ENCODE peak calls at places on chromosomes 12 and 14, in four cellular contexts. W is H9, Z is IMR-90, D is neuronal stem cell. R is an unnamed sample.

GRCh38 chr12:118350908-118351592 is 21.7 kb downstream of the TAOK3 start:
- DNase-seq in W (no peak), Z (no peak), D (no peak), R (no peak)

GRCh38 chr12:96416033-96416790 is 16.0 kb upstream of the CDK17 start:
- DNase-seq in W (no peak), Z (peak; percentile 95), D (no peak), R (peak; percentile 86)

GRCh38 chr12:4997939-4998338 is 45.7 kb upstream of the KCNA5 start:
- DNase-seq in W (no peak), Z (peak; percentile 83), D (no peak), R (peak; percentile 24)

GRCh38 chr12:69405466-69405865 is 45.9 kb downstream of the YEATS4 start:
- DNase-seq in W (no peak), Z (peak; percentile 98), D (no peak), R (peak; percentile 95)

GRCh38 chr12:55619352-55620138 is 17.1 kb upstream of the OR10P1 start:
- DNase-seq in W (peak; percentile 65), Z (peak; percentile 92), D (peak; percentile 92), R (peak; percentile 92)

GRCh38 chr14:25431211-25432076 is 381.5 kb upstream of the STXBP6 start:
- DNase-seq in W (peak; percentile 71), Z (no peak), D (peak; percentile 35), R (no peak)

GRCh38 chr14:70904376-70904775 is 2.9 kb upstream of the PCNX1 start:
- DNase-seq in W (no peak), Z (no peak), D (no peak), R (no peak)

GRCh38 chr14:105313381-105314286 is 914 bp upstream of the PACS2 start:
- DNase-seq in W (peak; percentile 55), Z (no peak), D (peak; percentile 57), R (peak; percentile 11)

GRCh38 chr14:74469548-74470518 is 23.3 kb downstream of the NPC2 start:
- DNase-seq in W (no peak), Z (no peak), D (no peak), R (no peak)

GRCh38 chr12:70355972-70356371 is 10.1 kb upstream of the KCNMB4 start:
- DNase-seq in W (no peak), Z (no peak), D (no peak), R (no peak)

GRCh38 chr12:109115758-109116610 is at the start of gene ACACB:
- DNase-seq in W (no peak), Z (no peak), D (no peak), R (no peak)

GRCh38 chr14:78700236-78700635 is 530.1 kb downstream of the NRXN3 start:
- DNase-seq in W (no peak), Z (no peak), D (no peak), R (no peak)

GRCh38 chr12:2317819-2318218 is 265.0 kb downstream of the CACNA1C start:
- DNase-seq in W (peak; percentile 58), Z (no peak), D (no peak), R (no peak)
- H4K8ac ChIP-seq in W (no peak overlapping the region), Z (no peak overlapping the region), D (no peak overlapping the region), R (no peak overlapping the region)

DNA sequence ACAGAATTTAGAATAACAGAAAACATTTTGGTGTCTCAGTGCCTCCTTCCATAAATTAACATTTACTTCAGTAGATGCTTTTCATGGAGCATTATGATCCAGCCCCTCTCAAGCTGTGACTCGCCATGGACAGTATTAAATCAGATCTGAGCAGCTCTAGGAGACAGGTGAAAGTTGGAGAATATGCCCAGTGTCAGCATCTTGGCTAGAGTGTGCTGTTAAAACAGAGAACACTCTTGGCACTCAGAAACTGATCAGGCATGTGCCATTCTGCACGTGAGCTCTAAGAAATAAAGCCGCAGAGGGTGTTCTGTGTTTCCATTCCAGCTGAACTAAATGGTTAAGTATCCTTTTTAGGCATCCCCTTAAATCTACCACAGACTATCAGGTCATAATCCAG is 68.0 kb downstream of the DIP2B start:
- DNase-seq in W (no peak), Z (no peak), D (no peak), R (peak; percentile 36)
- H2AK5ac ChIP-seq in W (no peak overlapping the region), Z (peak overlapping the region; percentile 53), D (no peak overlapping the region), R (no peak overlapping the region)

GRCh38 chr14:103558071-103558882 is 4.2 kb downstream of the BAG5 start:
- DNase-seq in W (no peak), Z (peak; percentile 83), D (no peak), R (peak; percentile 75)
- H4K8ac ChIP-seq in W (no peak overlapping the region), Z (no peak overlapping the region), D (no peak overlapping the region), R (no peak overlapping the region)

DNA sequence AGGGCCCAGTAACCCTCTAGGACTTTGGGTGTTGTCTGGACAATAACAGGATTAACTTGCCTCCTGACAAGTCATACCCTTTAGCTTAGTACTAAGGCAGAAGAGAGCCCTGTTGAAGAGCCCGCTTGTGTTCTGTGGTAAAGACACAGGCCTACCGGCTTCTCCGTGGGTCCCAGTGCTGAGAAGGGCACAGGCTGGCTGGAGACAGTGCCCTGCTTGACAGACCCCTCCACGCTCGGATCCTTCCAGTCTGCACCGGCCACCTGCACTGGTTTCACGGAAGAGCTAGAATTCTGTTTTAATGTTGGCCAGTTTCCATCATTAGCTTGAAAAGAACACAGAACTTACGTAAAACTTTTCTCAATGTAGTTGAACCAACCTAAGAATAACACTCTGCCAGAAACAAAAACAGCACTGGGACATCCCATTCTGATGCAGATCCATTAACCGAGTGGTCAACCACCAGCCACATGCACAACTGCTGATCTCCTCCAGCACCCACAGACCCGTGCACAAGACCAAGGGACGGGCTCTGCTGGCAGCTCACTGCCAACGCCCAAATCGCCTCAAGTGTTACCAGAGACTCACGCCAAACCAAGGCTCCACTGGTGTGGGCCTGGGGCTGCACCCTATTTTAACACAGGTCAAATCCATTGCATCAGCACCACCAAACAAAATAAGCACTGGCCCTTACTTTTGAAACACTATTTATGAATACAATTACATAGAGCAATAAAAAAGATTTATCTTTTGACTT is 27.1 kb downstream of the ZFYVE21 start:
- DNase-seq in W (no peak), Z (no peak), D (no peak), R (no peak)
- H2AK5ac ChIP-seq in W (no peak overlapping the region), Z (no peak overlapping the region), D (no peak overlapping the region), R (no peak overlapping the region)

DNA sequence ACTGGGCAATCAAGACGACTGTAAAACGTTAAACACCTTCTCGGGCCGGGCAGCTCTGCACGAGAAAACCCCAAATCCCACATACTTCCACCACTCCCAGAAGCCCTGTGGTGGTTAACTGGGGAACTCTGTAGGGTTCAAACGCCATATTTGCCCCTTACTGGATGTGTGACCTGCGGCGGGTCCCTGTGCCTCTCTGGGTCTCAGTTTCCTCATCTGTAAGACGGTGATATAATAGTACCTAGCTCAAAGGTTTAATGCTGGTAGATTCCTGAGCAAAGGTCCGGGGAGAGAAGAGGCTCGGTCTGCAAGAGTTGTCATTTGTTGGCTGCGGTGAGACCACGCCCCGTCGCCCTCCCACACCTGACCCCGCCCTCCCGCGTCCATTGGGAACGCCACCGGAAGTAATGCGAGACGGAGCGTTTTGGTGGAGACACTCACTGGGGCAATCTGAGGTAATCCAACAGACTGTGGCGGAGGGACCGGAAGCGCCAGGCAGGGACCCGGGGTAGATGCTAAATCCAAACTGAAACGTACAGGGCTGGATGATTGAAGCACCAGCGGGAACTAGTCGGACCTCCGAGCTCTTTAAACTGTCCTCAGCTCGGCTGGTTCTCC is 661 bp upstream of the OGFOD2 start:
- DNase-seq in W (peak; percentile 99), Z (peak; percentile 98), D (peak; percentile 98), R (peak; percentile 98)
- H4K8ac ChIP-seq in W (no peak overlapping the region), Z (peak overlapping the region; percentile 75), D (no peak overlapping the region), R (peak overlapping the region; percentile 99)

DNA sequence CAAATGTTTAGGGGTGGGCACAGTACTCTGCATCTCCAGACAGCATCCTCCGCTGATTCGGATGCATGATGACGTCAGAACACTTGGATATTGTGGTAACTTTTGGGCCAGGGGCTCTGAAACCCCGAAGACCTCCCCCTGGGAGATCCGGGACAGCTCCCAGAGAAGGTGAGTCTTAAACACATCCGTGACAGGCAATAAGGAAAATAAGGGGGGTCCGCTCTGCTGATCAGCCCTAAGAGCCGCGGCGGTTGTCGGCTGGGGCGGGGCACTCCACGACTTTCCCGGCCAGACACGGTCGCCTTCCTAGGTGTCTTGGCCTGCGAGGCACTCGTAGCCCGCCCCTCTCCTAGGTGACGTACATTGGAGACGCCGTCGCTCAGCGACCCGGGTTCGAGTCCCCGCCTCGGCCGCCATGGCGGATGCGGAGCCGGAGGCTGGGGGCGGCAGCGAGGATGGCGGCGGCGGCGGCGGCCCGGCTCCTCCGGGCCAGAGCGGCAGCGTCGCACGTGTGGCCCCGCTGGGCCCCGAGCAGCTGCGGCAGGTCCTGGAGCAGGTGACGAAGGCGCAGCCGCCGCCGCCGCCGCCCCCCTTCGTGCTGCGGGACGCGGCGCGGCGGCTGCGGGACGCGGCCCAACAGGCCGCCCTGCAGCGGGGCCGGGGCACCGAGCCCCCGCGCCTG is at the start of gene ZNF839:
- DNase-seq in W (peak; percentile 90), Z (peak; percentile 86), D (peak; percentile 80), R (peak; percentile 91)
- H2AK5ac ChIP-seq in W (no peak within 1 kb of the TSS), Z (peak within 1 kb of the TSS; percentile 91), D (peak within 1 kb of the TSS; percentile 88), R (peak within 1 kb of the TSS; percentile 42)